ENCODE peak calls at places on chromosomes 1 and 21, in four cellular contexts. One of them, this sample, is unnamed.

GRCh38 chr1:93503163-93503562 is 55.2 kb downstream of the FNBP1L start:
- DNase-seq in IMR-90: no peak
- DNase-seq in esophagus squamous epithelium: no peak
- DNase-seq in left lung: no peak
- DNase-seq in this sample: no peak

GRCh38 chr1:234531181-234532132 is 52.5 kb upstream of the TARBP1 start:
- DNase-seq in IMR-90: peak
- DNase-seq in esophagus squamous epithelium: no peak
- DNase-seq in left lung: no peak
- DNase-seq in this sample: no peak

GRCh38 chr1:54581621-54582035 is 33.6 kb downstream of the ACOT11 start:
- DNase-seq in IMR-90: peak
- DNase-seq in esophagus squamous epithelium: peak
- DNase-seq in left lung: peak
- DNase-seq in this sample: no peak

GRCh38 chr1:231170875-231171274 is 9.0 kb downstream of the TRIM67 start:
- DNase-seq in IMR-90: no peak
- DNase-seq in esophagus squamous epithelium: no peak
- DNase-seq in left lung: no peak
- DNase-seq in this sample: no peak

GRCh38 chr1:227729881-227730629 is 5.0 kb downstream of the JMJD4 start:
- DNase-seq in IMR-90: peak
- DNase-seq in esophagus squamous epithelium: no peak
- DNase-seq in left lung: no peak
- DNase-seq in this sample: no peak

GRCh38 chr1:58861076-58861475 is 77.2 kb upstream of the JUN start:
- DNase-seq in IMR-90: no peak
- DNase-seq in esophagus squamous epithelium: no peak
- DNase-seq in left lung: no peak
- DNase-seq in this sample: no peak

GRCh38 chr1:30384286-30385245 is 338.8 kb downstream of the MATN1 start:
- DNase-seq in IMR-90: no peak
- DNase-seq in esophagus squamous epithelium: no peak
- DNase-seq in left lung: no peak
- DNase-seq in this sample: no peak

GRCh38 chr1:24047101-24047459 is 64.9 kb downstream of the MYOM3 start:
- DNase-seq in IMR-90: peak
- DNase-seq in esophagus squamous epithelium: no peak
- DNase-seq in left lung: no peak
- DNase-seq in this sample: no peak

GRCh38 chr1:58402444-58402843 is 144.1 kb downstream of the OMA1 start:
- DNase-seq in IMR-90: peak
- DNase-seq in esophagus squamous epithelium: no peak
- DNase-seq in left lung: no peak
- DNase-seq in this sample: no peak

GRCh38 chr1:233656032-233656620 is 42.2 kb downstream of the KCNK1 start:
- DNase-seq in IMR-90: no peak
- DNase-seq in esophagus squamous epithelium: no peak
- DNase-seq in left lung: no peak
- DNase-seq in this sample: no peak

GRCh38 chr1:196063952-196064351 is 544.3 kb downstream of the KCNT2 start:
- DNase-seq in IMR-90: no peak
- DNase-seq in esophagus squamous epithelium: no peak
- DNase-seq in left lung: no peak
- DNase-seq in this sample: no peak

GRCh38 chr1:181704556-181704955 is 221.2 kb downstream of the CACNA1E start:
- DNase-seq in IMR-90: no peak
- DNase-seq in esophagus squamous epithelium: no peak
- DNase-seq in left lung: no peak
- DNase-seq in this sample: no peak

GRCh38 chr1:44170281-44170823 is 28.9 kb upstream of the KLF18 start:
- DNase-seq in IMR-90: peak
- DNase-seq in esophagus squamous epithelium: no peak
- DNase-seq in left lung: no peak
- DNase-seq in this sample: no peak

GRCh38 chr21:31781737-31782136 is 49.8 kb upstream of the SCAF4 start:
- DNase-seq in IMR-90: peak
- DNase-seq in esophagus squamous epithelium: no peak
- DNase-seq in left lung: no peak
- DNase-seq in this sample: peak

GRCh38 chr1:6141601-6142000 is 38.5 kb downstream of the CHD5 start:
- DNase-seq in IMR-90: no peak
- DNase-seq in esophagus squamous epithelium: no peak
- DNase-seq in left lung: no peak
- DNase-seq in this sample: no peak

GRCh38 chr1:218156602-218157001 is 128.5 kb upstream of the RRP15 start:
- DNase-seq in IMR-90: no peak
- DNase-seq in esophagus squamous epithelium: no peak
- DNase-seq in left lung: peak
- DNase-seq in this sample: no peak

GRCh38 chr1:6743189-6744101 is 41.8 kb upstream of the CAMTA1 start:
- DNase-seq in IMR-90: peak
- DNase-seq in esophagus squamous epithelium: no peak
- DNase-seq in left lung: no peak
- DNase-seq in this sample: no peak

GRCh38 chr1:48560114-48560513 is 88.1 kb upstream of the SPATA6 start:
- DNase-seq in IMR-90: no peak
- DNase-seq in esophagus squamous epithelium: no peak
- DNase-seq in left lung: no peak
- DNase-seq in this sample: no peak

GRCh38 chr1:243623831-243624230 is 226.2 kb downstream of the AKT3 start:
- DNase-seq in IMR-90: peak
- DNase-seq in esophagus squamous epithelium: no peak
- DNase-seq in left lung: no peak
- DNase-seq in this sample: no peak

GRCh38 chr1:180643693-180644092 is 11.9 kb downstream of the XPR1 start:
- DNase-seq in IMR-90: peak
- DNase-seq in esophagus squamous epithelium: no peak
- DNase-seq in left lung: no peak
- DNase-seq in this sample: no peak

GRCh38 chr1:229563241-229563640 is 4.7 kb upstream of the ABCB10 start:
- DNase-seq in IMR-90: no peak
- DNase-seq in esophagus squamous epithelium: no peak
- DNase-seq in left lung: no peak
- DNase-seq in this sample: no peak

GRCh38 chr21:41143596-41144325 is 24.2 kb upstream of the BACE2 start:
- DNase-seq in IMR-90: no peak
- DNase-seq in esophagus squamous epithelium: no peak
- DNase-seq in left lung: no peak
- DNase-seq in this sample: no peak

GRCh38 chr1:72434070-72434469 is 151.7 kb upstream of the NEGR1 start:
- DNase-seq in IMR-90: no peak
- DNase-seq in esophagus squamous epithelium: no peak
- DNase-seq in left lung: no peak
- DNase-seq in this sample: no peak

GRCh38 chr1:234484991-234485739 is 6.2 kb upstream of the TARBP1 start:
- DNase-seq in IMR-90: no peak
- DNase-seq in esophagus squamous epithelium: no peak
- DNase-seq in left lung: no peak
- DNase-seq in this sample: no peak

GRCh38 chr1:77373702-77374101 is 91.9 kb downstream of the AK5 start:
- DNase-seq in IMR-90: no peak
- DNase-seq in esophagus squamous epithelium: no peak
- DNase-seq in left lung: no peak
- DNase-seq in this sample: no peak

GRCh38 chr1:154954541-154954940 is 1.4 kb downstream of the PBXIP1 start:
- DNase-seq in IMR-90: no peak
- DNase-seq in esophagus squamous epithelium: no peak
- DNase-seq in left lung: no peak
- DNase-seq in this sample: no peak

GRCh38 chr1:154957258-154957657 is 1.4 kb upstream of the PBXIP1 start:
- DNase-seq in IMR-90: no peak
- DNase-seq in esophagus squamous epithelium: no peak
- DNase-seq in left lung: no peak
- DNase-seq in this sample: no peak

GRCh38 chr1:154956557-154956956 is 658 bp upstream of the PBXIP1 start:
- DNase-seq in IMR-90: no peak
- DNase-seq in esophagus squamous epithelium: no peak
- DNase-seq in left lung: no peak
- DNase-seq in this sample: no peak

GRCh38 chr1:154955039-154955717 is 721 bp downstream of the PBXIP1 start:
- DNase-seq in IMR-90: peak
- DNase-seq in esophagus squamous epithelium: no peak
- DNase-seq in left lung: no peak
- DNase-seq in this sample: no peak

DNA sequence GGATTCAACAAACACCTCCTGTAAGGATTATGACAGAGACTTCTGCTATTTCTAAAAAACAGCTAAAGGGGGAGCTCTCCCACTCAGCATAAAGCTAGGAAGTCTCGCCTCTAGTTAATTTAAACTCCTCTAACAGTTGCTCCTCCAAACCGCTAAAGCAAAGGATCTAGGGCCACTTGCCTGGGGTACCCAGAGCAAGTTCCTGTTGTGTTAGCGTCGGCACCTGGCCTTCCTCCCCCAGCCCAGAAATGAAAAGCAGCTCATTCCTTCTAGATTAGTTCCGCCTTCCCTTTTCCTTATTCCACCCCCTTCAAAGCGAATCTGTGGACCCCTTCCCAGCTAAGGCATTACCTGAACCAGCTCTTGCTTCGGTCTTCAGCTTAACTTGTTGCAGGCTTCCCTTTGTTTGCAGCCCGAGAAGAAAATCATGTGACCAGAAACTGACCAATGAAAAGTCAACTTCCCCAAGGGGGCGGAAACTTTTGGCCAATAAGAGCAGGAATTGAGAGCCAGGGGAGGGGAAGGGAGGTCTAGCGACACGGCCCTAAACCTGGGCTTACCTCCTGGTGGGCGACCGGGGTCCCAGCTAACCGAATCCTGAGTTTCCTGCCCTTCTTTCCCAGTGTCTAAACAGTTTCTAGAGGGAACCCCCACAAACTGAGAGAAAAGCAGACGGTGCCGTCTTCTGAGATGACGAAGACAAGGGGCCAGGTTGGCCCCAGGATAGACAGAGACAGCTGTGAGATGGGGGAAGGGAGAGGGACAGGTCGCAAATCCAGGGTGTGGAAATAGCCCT is at the start of gene PBXIP1:
- DNase-seq in IMR-90: peak
- DNase-seq in esophagus squamous epithelium: peak
- DNase-seq in left lung: no peak
- DNase-seq in this sample: peak
- TF ChIP-seq CTCF in IMR-90: peak
- TF ChIP-seq CTCF in esophagus squamous epithelium: peak
- TF ChIP-seq CTCF in left lung: no peak
- TF ChIP-seq CTCF in this sample: no peak

DNA sequence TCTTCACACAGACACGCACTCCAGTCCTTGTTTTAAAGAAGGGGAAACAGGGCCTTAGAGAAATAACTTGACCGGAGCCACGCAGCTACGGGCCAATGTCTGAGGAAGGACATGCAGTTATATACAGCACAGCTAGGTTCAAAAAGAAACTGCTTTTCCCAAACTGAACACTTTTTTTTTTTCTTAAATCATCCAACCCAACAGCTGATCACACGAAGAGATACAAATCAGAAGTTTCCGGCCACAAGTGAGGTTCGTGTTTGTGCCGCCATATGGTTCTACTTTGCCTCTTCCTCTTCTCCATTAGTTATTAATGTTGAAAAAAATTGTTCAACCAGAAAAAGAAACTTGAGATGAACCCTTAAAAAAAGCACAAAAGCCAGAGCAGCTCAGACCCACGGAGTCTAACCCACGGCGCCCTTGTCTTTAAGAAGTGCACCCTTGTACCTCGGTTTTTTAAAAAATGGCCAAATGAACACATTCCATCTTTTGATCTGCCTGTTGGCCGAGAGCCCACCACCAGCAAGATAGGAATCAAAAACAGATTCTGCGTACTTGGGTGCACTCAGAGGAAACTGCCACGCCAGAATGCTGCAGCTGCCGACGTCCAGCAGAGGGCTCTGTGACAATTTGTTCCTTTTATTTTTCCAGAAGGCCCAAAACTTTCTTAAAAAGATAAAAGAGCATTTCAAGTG is 78.9 kb downstream of the SLC66A1 start:
- DNase-seq in IMR-90: peak
- DNase-seq in esophagus squamous epithelium: no peak
- DNase-seq in left lung: no peak
- DNase-seq in this sample: peak
- TF ChIP-seq CTCF in IMR-90: peak
- TF ChIP-seq CTCF in esophagus squamous epithelium: peak
- TF ChIP-seq CTCF in left lung: peak
- TF ChIP-seq CTCF in this sample: peak

GRCh38 chr1:205028954-205029353 is 14.1 kb upstream of the CNTN2 start:
- DNase-seq in IMR-90: no peak
- DNase-seq in esophagus squamous epithelium: no peak
- DNase-seq in left lung: no peak
- DNase-seq in this sample: no peak
- TF ChIP-seq CTCF in IMR-90: no peak
- TF ChIP-seq CTCF in esophagus squamous epithelium: no peak
- TF ChIP-seq CTCF in left lung: no peak
- TF ChIP-seq CTCF in this sample: no peak

DNA sequence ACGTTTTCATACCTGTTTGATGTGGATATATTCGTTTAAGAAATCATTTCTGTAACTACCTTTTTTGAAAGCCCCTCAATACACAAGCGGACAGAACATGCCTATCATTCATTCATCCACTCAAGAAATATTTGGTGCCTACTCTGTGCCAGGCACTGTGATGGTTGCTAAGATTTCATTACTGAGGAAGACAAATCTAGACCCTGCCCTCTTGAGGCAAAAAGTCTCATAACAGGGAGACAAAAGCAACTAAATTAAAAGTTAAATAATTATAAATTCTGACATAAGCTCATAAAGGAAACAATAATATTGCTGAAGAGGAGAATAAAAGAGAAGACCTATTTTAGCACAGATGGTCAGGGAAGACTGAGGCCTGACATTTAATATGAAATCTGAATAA is 203.5 kb upstream of the ZNHIT6 start:
- DNase-seq in IMR-90: peak
- DNase-seq in esophagus squamous epithelium: no peak
- DNase-seq in left lung: no peak
- DNase-seq in this sample: no peak
- TF ChIP-seq CTCF in IMR-90: peak
- TF ChIP-seq CTCF in esophagus squamous epithelium: no peak
- TF ChIP-seq CTCF in left lung: no peak
- TF ChIP-seq CTCF in this sample: peak

This sample was measured in mesothelial cell of epicardium.